ENCODE peak calls at places on chromosome 12, in ten cellular contexts. W is epithelial cell of prostate; O is cardiac septum; X is iPS DF 19.7; Z is IMR-90; Q is activated CD4-positive, alpha-beta T cell treated with anti-CD3 and anti-CD28 coated beads, Interleukin-2, amount 10 ng/mL, durations not matched to agents 7 days and 5 days; Y is tibial artery; D is iris pigment epithelial cell; J is left ventricle myocardium inferior; E is C1 segment of cervical spinal cord. S is an unnamed sample.

GRCh38 chr12:53232641-53233538 is 881 bp upstream of the RARG start:
- DNase-seq in W (no peak), O (no peak), X (no peak), Z (no peak), Q (peak; percentile 49), Y (peak; percentile 89), D (no peak), J (peak; percentile 60), E (no peak), S (peak; percentile 76)

GRCh38 chr12:12272869-12273268 is 6.0 kb upstream of the LRP6 start:
- DNase-seq in W (no peak), O (no peak), X (no peak), Z (no peak), Q (no peak), Y (no peak), D (no peak), J (no peak), E (no peak), S (no peak)

GRCh38 chr12:124713436-124714082 is 146.1 kb upstream of the NCOR2 start:
- DNase-seq in W (no peak), O (no peak), X (no peak), Z (peak; percentile 89), Q (peak; percentile 73), Y (peak; percentile 67), D (peak; percentile 97), J (no peak), E (peak; percentile 62), S (no peak)

GRCh38 chr12:64675795-64676194 is 65.5 kb downstream of the RASSF3 start:
- DNase-seq in W (no peak), O (peak; percentile 74), X (no peak), Z (no peak), Q (peak; percentile 37), Y (peak; percentile 94), D (no peak), J (peak; percentile 30), E (no peak), S (no peak)

GRCh38 chr12:65612440-65612839 is 211.8 kb upstream of the HMGA2 start:
- DNase-seq in W (no peak), O (no peak), X (no peak), Z (no peak), Q (no peak), Y (no peak), D (peak; percentile 71), J (no peak), E (no peak), S (no peak)

GRCh38 chr12:6426882-6427671 is 17.7 kb upstream of the CD27 start:
- DNase-seq in W (no peak), O (no peak), X (no peak), Z (no peak), Q (peak; percentile 86), Y (no peak), D (no peak), J (no peak), E (no peak), S (no peak)

GRCh38 chr12:3564861-3565260 is 73.9 kb downstream of the PRMT8 start:
- DNase-seq in W (no peak), O (no peak), X (no peak), Z (no peak), Q (no peak), Y (no peak), D (no peak), J (no peak), E (no peak), S (no peak)

GRCh38 chr12:2634481-2634880 is 160.3 kb upstream of the FKBP4 start:
- DNase-seq in W (no peak), O (peak; percentile 33), X (no peak), Z (no peak), Q (no peak), Y (no peak), D (no peak), J (no peak), E (no peak), S (no peak)

GRCh38 chr12:111841236-111841749 is 735 bp upstream of the MAPKAPK5 start:
- DNase-seq in W (no peak), O (no peak), X (no peak), Z (no peak), Q (no peak), Y (no peak), D (no peak), J (no peak), E (no peak), S (no peak)

GRCh38 chr12:113329022-113329790 is 5.7 kb downstream of the SLC8B1 start:
- DNase-seq in W (no peak), O (no peak), X (no peak), Z (no peak), Q (no peak), Y (no peak), D (no peak), J (no peak), E (no peak), S (no peak)

GRCh38 chr12:72390146-72390545 is 118.0 kb downstream of the TRHDE start:
- DNase-seq in W (no peak), O (no peak), X (no peak), Z (no peak), Q (no peak), Y (no peak), D (no peak), J (no peak), E (no peak), S (no peak)

GRCh38 chr12:126667340-126667739 is 1599.6 kb upstream of the TMEM132C start:
- DNase-seq in W (no peak), O (no peak), X (no peak), Z (no peak), Q (no peak), Y (no peak), D (peak; percentile 52), J (no peak), E (no peak), S (no peak)

GRCh38 chr12:104877107-104877705 is 80.9 kb downstream of the SLC41A2 start:
- DNase-seq in W (no peak), O (no peak), X (no peak), Z (peak; percentile 49), Q (peak; percentile 56), Y (no peak), D (peak; percentile 57), J (no peak), E (no peak), S (no peak)

GRCh38 chr12:89702503-89702902 is 6.1 kb downstream of the ATP2B1 start:
- DNase-seq in W (no peak), O (no peak), X (no peak), Z (no peak), Q (no peak), Y (no peak), D (no peak), J (no peak), E (no peak), S (no peak)

GRCh38 chr12:85829391-85829790 is 6.8 kb downstream of the RASSF9 start:
- DNase-seq in W (no peak), O (no peak), X (no peak), Z (peak; percentile 46), Q (no peak), Y (no peak), D (peak; percentile 72), J (no peak), E (no peak), S (no peak)

GRCh38 chr12:76024942-76025600 is 6.5 kb downstream of the PHLDA1 start:
- DNase-seq in W (no peak), O (no peak), X (no peak), Z (peak; percentile 90), Q (no peak), Y (no peak), D (peak; percentile 83), J (no peak), E (no peak), S (no peak)

GRCh38 chr12:109462868-109463692 is 14.0 kb downstream of the KCTD10 start:
- DNase-seq in W (no peak), O (peak; percentile 90), X (no peak), Z (peak; percentile 98), Q (peak; percentile 12), Y (peak; percentile 93), D (peak; percentile 97), J (peak; percentile 83), E (no peak), S (peak; percentile 78)

GRCh38 chr12:98635657-98636323 is 8.8 kb downstream of the IKBIP start:
- DNase-seq in W (peak; percentile 43), O (no peak), X (no peak), Z (peak; percentile 77), Q (no peak), Y (no peak), D (peak; percentile 84), J (no peak), E (no peak), S (no peak)

GRCh38 chr12:19287302-19287701 is 152.0 kb upstream of the AEBP2 start:
- DNase-seq in W (no peak), O (no peak), X (no peak), Z (no peak), Q (no peak), Y (no peak), D (no peak), J (no peak), E (no peak), S (no peak)

S was measured in lower lobe of right lung.